ENCODE peak calls at places on chromosomes 4 and X, in seven cellular contexts. One of them, this sample, is unnamed.

GRCh38 chr4:10456270-10457254 is 664 bp downstream of the ZNF518B start:
- DNase-seq in GM10248: peak
- DNase-seq in globus pallidus: no peak
- DNase-seq in WTC11: peak
- DNase-seq in gastrocnemius medialis: peak
- DNase-seq in AG09309: no peak
- DNase-seq in HCT116: peak
- DNase-seq in this sample: no peak

GRCh38 chrX:109848451-109849050 is 115.5 kb upstream of the ACSL4 start:
- DNase-seq in AG09309: no peak
- DNase-seq in GM10248: no peak
- DNase-seq in WTC11: no peak
- DNase-seq in gastrocnemius medialis: no peak
- DNase-seq in globus pallidus: no peak
- DNase-seq in HCT116: no peak
- DNase-seq in this sample: no peak

GRCh38 chrX:11398785-11399184 is 105.6 kb downstream of the AMELX start:
- DNase-seq in globus pallidus: no peak
- DNase-seq in gastrocnemius medialis: no peak
- DNase-seq in AG09309: no peak
- DNase-seq in HCT116: no peak
- DNase-seq in WTC11: no peak
- DNase-seq in GM10248: no peak
- DNase-seq in this sample: no peak

GRCh38 chrX:40644175-40644574 is 3.2 kb downstream of the CXorf38 start:
- DNase-seq in AG09309: no peak
- DNase-seq in HCT116: no peak
- DNase-seq in WTC11: no peak
- DNase-seq in globus pallidus: peak
- DNase-seq in gastrocnemius medialis: peak
- DNase-seq in GM10248: no peak
- DNase-seq in this sample: no peak

GRCh38 chr4:1375761-1376322 is 28.8 kb downstream of the UVSSA start:
- DNase-seq in AG09309: no peak
- DNase-seq in HCT116: no peak
- DNase-seq in GM10248: no peak
- DNase-seq in WTC11: peak
- DNase-seq in gastrocnemius medialis: no peak
- DNase-seq in globus pallidus: no peak
- DNase-seq in this sample: no peak

GRCh38 chr4:44462259-44462658 is 13.7 kb upstream of the KCTD8 start:
- DNase-seq in WTC11: no peak
- DNase-seq in AG09309: no peak
- DNase-seq in gastrocnemius medialis: no peak
- DNase-seq in GM10248: no peak
- DNase-seq in globus pallidus: no peak
- DNase-seq in HCT116: no peak
- DNase-seq in this sample: no peak

GRCh38 chr4:26568446-26568994 is 15.4 kb upstream of the TBC1D19 start:
- DNase-seq in globus pallidus: no peak
- DNase-seq in WTC11: no peak
- DNase-seq in HCT116: peak
- DNase-seq in GM10248: no peak
- DNase-seq in gastrocnemius medialis: no peak
- DNase-seq in AG09309: peak
- DNase-seq in this sample: no peak

GRCh38 chr4:183140911-183141320 is 41.9 kb downstream of the WWC2 start:
- DNase-seq in AG09309: peak
- DNase-seq in HCT116: no peak
- DNase-seq in globus pallidus: no peak
- DNase-seq in WTC11: no peak
- DNase-seq in gastrocnemius medialis: no peak
- DNase-seq in GM10248: no peak
- DNase-seq in this sample: no peak

GRCh38 chr4:186900232-186900900 is 176.7 kb upstream of the FAT1 start:
- DNase-seq in AG09309: peak
- DNase-seq in gastrocnemius medialis: no peak
- DNase-seq in GM10248: no peak
- DNase-seq in HCT116: no peak
- DNase-seq in globus pallidus: no peak
- DNase-seq in WTC11: no peak
- DNase-seq in this sample: peak

GRCh38 chrX:23756165-23756564 is 13.1 kb upstream of the ACOT9 start:
- DNase-seq in globus pallidus: peak
- DNase-seq in WTC11: peak
- DNase-seq in HCT116: no peak
- DNase-seq in AG09309: no peak
- DNase-seq in GM10248: peak
- DNase-seq in gastrocnemius medialis: no peak
- DNase-seq in this sample: no peak

GRCh38 chr4:67020079-67020807 is 525.1 kb downstream of the CENPC start:
- DNase-seq in GM10248: no peak
- DNase-seq in WTC11: no peak
- DNase-seq in AG09309: no peak
- DNase-seq in HCT116: no peak
- DNase-seq in globus pallidus: no peak
- DNase-seq in gastrocnemius medialis: no peak
- DNase-seq in this sample: no peak

GRCh38 chr4:72931346-72931745 is 138.2 kb downstream of the COX18 start:
- DNase-seq in gastrocnemius medialis: no peak
- DNase-seq in WTC11: no peak
- DNase-seq in globus pallidus: no peak
- DNase-seq in AG09309: no peak
- DNase-seq in GM10248: no peak
- DNase-seq in HCT116: no peak
- DNase-seq in this sample: no peak

GRCh38 chr4:156746111-156746510 is 225.5 kb downstream of the PDGFC start:
- DNase-seq in globus pallidus: no peak
- DNase-seq in GM10248: no peak
- DNase-seq in WTC11: no peak
- DNase-seq in gastrocnemius medialis: no peak
- DNase-seq in AG09309: no peak
- DNase-seq in HCT116: no peak
- DNase-seq in this sample: no peak

GRCh38 chrX:47358387-47359065 is 11.9 kb upstream of the ZNF157 start:
- DNase-seq in WTC11: no peak
- DNase-seq in globus pallidus: no peak
- DNase-seq in gastrocnemius medialis: no peak
- DNase-seq in HCT116: no peak
- DNase-seq in AG09309: no peak
- DNase-seq in GM10248: no peak
- DNase-seq in this sample: no peak

GRCh38 chr4:127782275-127783025 is at the start of gene HSPA4L:
- DNase-seq in WTC11: peak
- DNase-seq in GM10248: peak
- DNase-seq in AG09309: no peak
- DNase-seq in globus pallidus: peak
- DNase-seq in HCT116: peak
- DNase-seq in gastrocnemius medialis: peak
- DNase-seq in this sample: peak

GRCh38 chr4:70556856-70557255 is 35.2 kb upstream of the AMBN start:
- DNase-seq in WTC11: no peak
- DNase-seq in GM10248: no peak
- DNase-seq in AG09309: no peak
- DNase-seq in globus pallidus: no peak
- DNase-seq in gastrocnemius medialis: no peak
- DNase-seq in HCT116: no peak
- DNase-seq in this sample: no peak

GRCh38 chrX:136190038-136190437 is 42.7 kb downstream of the FHL1 start:
- DNase-seq in GM10248: no peak
- DNase-seq in WTC11: no peak
- DNase-seq in globus pallidus: no peak
- DNase-seq in gastrocnemius medialis: no peak
- DNase-seq in HCT116: no peak
- DNase-seq in AG09309: no peak
- DNase-seq in this sample: no peak

GRCh38 chr4:184396001-184396400 is 78.3 kb downstream of the IRF2 start:
- DNase-seq in AG09309: no peak
- DNase-seq in globus pallidus: no peak
- DNase-seq in HCT116: no peak
- DNase-seq in GM10248: peak
- DNase-seq in WTC11: no peak
- DNase-seq in gastrocnemius medialis: no peak
- DNase-seq in this sample: no peak

GRCh38 chr4:82680834-82681233 is 117.8 kb downstream of the SCD5 start:
- DNase-seq in AG09309: no peak
- DNase-seq in globus pallidus: no peak
- DNase-seq in WTC11: no peak
- DNase-seq in GM10248: no peak
- DNase-seq in HCT116: no peak
- DNase-seq in gastrocnemius medialis: no peak
- DNase-seq in this sample: no peak

GRCh38 chr4:165481458-165481857 is 102.7 kb downstream of the CPE start:
- DNase-seq in WTC11: no peak
- DNase-seq in GM10248: no peak
- DNase-seq in AG09309: no peak
- DNase-seq in gastrocnemius medialis: no peak
- DNase-seq in HCT116: no peak
- DNase-seq in globus pallidus: no peak
- DNase-seq in this sample: no peak

GRCh38 chr4:74540193-74540592 is 95.3 kb downstream of the AREG start:
- DNase-seq in HCT116: no peak
- DNase-seq in globus pallidus: no peak
- DNase-seq in GM10248: no peak
- DNase-seq in WTC11: no peak
- DNase-seq in AG09309: no peak
- DNase-seq in gastrocnemius medialis: no peak
- DNase-seq in this sample: no peak